ENCODE peak calls at places on chromosome 10, in four cellular contexts. G is coronary artery, I is epithelial cell of esophagus, Q is fibroblast of lung. Z is an unnamed sample.

GRCh38 chr10:28763471-28763870 is 86.2 kb downstream of the BAMBI start:
- DNase-seq in G (no peak), I (no peak), Q (peak), Z (no peak)

GRCh38 chr10:133401500-133401899 is 7.5 kb downstream of the MTG1 start:
- DNase-seq in I (no peak), G (no peak), Q (no peak), Z (no peak)

GRCh38 chr10:12613144-12613543 is 263.8 kb downstream of the CAMK1D start:
- DNase-seq in Q (no peak), I (no peak), G (no peak), Z (no peak)

GRCh38 chr10:3774814-3775670 is 10.0 kb downstream of the KLF6 start:
- DNase-seq in Q (peak), G (peak), I (peak), Z (peak)

GRCh38 chr10:23293145-23293724 is 51.4 kb downstream of the C10orf67 start:
- DNase-seq in Q (peak), I (peak), G (no peak), Z (no peak)

GRCh38 chr10:93515963-93516450 is 19.6 kb downstream of the CEP55 start:
- DNase-seq in I (no peak), Q (no peak), G (no peak), Z (no peak)

GRCh38 chr10:4725917-4726606 is 99.9 kb upstream of the AKR1E2 start:
- DNase-seq in I (peak), Q (peak), G (no peak), Z (peak)

GRCh38 chr10:6445671-6446278 is 134.3 kb downstream of the PRKCQ start:
- DNase-seq in Q (peak), I (peak), G (no peak), Z (no peak)

GRCh38 chr10:17029581-17030271 is 99.9 kb downstream of the CUBN start:
- DNase-seq in Q (peak), I (peak), G (peak), Z (no peak)

GRCh38 chr10:13206546-13207443 is 27.4 kb downstream of the UCMA start:
- DNase-seq in G (no peak), Q (peak), I (peak), Z (no peak)

GRCh38 chr10:58266003-58266825 is 1.5 kb downstream of the IPMK start:
- DNase-seq in Q (peak), I (peak), G (no peak), Z (no peak)

GRCh38 chr10:50918529-50918928 is 33.1 kb upstream of the A1CF start:
- DNase-seq in Q (no peak), G (no peak), I (no peak), Z (no peak)

GRCh38 chr10:86209726-86210125 is 156.9 kb downstream of the GRID1 start:
- DNase-seq in Q (no peak), I (no peak), G (no peak), Z (no peak)

GRCh38 chr10:47452495-47453434 is 31.1 kb downstream of the ANXA8 start:
- DNase-seq in I (no peak), G (peak), Q (no peak), Z (no peak)

GRCh38 chr10:19767876-19768275 is 48.4 kb upstream of the PLXDC2 start:
- DNase-seq in I (peak), G (no peak), Q (no peak), Z (no peak)

GRCh38 chr10:99530108-99531025 is 2.4 kb upstream of the NKX2-3 start:
- DNase-seq in Q (no peak), G (no peak), I (no peak), Z (no peak)

GRCh38 chr10:118544401-118544948 is 51.0 kb downstream of the PRLHR start:
- DNase-seq in I (no peak), G (no peak), Q (no peak), Z (no peak)

GRCh38 chr10:130042386-130042785 is 68.2 kb downstream of the C10orf143 start:
- DNase-seq in G (peak), I (no peak), Q (no peak), Z (no peak)

GRCh38 chr10:1061930-1062769 is 6.0 kb downstream of the WDR37 start:
- DNase-seq in G (no peak), I (peak), Q (peak), Z (no peak)

GRCh38 chr10:61166065-61166464 is 222.1 kb upstream of the RHOBTB1 start:
- DNase-seq in G (no peak), Q (no peak), I (peak), Z (no peak)

GRCh38 chr10:61169294-61169693 is 225.3 kb upstream of the RHOBTB1 start:
- DNase-seq in G (no peak), I (no peak), Q (no peak), Z (no peak)

GRCh38 chr10:61163403-61163802 is 219.4 kb upstream of the RHOBTB1 start:
- DNase-seq in Q (no peak), I (peak), G (no peak), Z (no peak)

GRCh38 chr10:61164458-61165160 is 220.6 kb upstream of the RHOBTB1 start:
- DNase-seq in I (peak), G (no peak), Q (no peak), Z (no peak)

GRCh38 chr10:61166489-61166888 is 222.5 kb upstream of the RHOBTB1 start:
- DNase-seq in I (no peak), G (no peak), Q (no peak), Z (no peak)
- TF ChIP-seq CTCF in I (no peak), G (no peak), Q (no peak), Z (no peak)

DNA sequence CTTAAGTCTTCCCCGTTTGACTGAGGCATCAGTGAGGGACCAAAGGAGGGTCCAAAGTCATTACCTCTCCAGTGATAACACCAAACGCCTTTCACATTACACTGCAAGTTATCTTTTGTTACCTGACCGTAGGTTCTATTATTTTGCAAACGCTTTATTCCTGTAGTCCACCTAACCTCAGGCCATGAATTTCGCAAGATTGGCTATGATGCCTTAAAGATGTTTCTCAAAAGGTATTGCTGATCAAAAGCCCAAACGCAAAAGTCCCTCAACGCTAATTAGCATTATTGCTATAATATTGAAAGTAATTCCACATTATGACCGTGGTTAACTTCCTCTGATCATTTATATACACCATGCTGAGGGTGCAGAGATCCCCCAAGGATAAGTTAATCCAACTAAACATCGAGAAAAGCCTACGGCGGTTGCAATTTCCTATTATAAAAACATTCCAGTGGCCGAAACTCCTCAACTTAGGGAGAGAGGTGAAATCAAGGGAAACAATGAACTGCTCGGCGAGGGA is 649 bp downstream of the DNA2 start:
- DNase-seq in G (no peak), Q (peak), I (peak), Z (no peak)
- H3K4me3 ChIP-seq in G (peak), Q (peak), I (peak), Z (peak)

GRCh38 chr10:91604462-91604935 is 28.4 kb downstream of the PPP1R3C start:
- DNase-seq in Q (peak), I (no peak), G (no peak), Z (no peak)
- TF ChIP-seq CTCF in Q (peak), I (no peak), G (no peak), Z (peak)

DNA sequence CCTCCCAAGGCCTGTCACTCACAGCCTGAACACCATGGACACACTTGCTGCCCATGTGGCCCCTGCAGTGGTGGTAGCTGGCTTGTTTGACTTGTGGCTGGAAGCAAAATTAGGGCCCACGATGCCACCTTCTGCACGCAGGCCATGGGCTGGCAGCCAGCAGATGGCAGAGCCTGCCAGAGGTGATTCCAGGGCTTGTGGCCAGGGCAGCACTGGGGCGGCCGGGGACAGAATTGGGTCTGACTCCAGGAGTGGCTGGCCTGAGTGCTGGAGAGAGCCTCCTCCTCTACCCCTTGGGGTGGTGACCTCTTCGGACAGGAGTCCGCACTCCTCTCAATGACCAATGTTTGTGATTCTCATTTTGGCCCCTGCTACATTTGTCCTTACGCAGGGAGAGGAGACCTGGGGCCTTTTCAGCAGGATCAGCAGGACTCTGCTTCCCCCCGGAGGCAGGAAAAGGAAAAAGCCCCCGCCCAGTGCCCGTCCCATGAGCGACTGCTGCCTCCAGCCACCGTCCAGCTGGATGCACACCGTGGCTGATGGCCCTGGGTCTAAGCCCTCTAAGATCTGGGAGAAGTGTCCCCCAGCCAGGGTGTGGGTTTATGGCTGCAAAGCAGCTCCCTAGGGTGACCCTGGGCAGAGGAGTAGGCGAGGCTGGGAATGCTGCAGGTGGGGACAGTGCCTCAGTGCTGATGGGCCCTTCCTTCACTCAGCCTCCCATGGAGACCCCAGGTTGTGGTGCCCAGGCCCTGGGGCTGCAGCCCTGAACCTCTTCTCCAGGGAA is 26.5 kb downstream of the DNAJB12 start:
- DNase-seq in G (peak), Q (peak), I (peak), Z (no peak)
- H3K4me3 ChIP-seq in G (peak), Q (no peak), I (no peak), Z (no peak)

DNA sequence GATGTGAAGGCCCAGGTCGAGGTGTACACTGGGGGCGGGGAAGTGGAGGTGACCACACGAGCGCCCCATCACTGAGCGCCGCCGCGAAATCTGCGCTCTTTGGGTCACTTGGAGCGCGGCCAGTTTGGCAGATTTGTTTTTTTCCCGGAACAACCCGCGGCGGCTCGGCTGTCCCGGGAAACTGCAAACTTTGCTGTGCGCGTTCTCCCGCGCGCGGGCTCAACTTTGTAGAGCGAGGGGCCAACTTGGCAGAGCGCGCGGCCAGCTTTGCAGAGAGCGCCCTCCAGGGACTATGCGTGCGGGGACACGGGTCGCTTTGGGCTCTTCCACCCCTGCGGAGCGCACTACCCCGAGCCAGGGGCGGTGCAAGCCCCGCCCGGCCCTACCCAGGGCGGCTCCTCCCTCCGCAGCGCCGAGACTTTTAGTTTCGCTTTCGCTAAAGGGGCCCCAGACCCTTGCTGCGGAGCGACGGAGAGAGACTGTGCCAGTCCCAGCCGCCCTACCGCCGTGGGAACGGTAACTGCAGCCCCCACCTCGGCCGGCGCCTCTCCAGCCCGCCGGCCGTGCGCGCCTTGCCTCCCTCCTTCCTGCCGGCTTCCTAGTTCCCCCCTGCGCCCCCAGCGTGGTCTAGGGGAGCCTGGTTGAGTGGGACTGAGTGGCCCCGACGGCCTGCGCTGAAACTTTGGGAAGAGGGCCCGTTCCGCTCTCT is at the start of gene CASP7:
- DNase-seq in G (peak), Q (peak), I (peak), Z (no peak)
- TF ChIP-seq CTCF in G (no peak), Q (no peak), I (peak), Z (peak)

DNA sequence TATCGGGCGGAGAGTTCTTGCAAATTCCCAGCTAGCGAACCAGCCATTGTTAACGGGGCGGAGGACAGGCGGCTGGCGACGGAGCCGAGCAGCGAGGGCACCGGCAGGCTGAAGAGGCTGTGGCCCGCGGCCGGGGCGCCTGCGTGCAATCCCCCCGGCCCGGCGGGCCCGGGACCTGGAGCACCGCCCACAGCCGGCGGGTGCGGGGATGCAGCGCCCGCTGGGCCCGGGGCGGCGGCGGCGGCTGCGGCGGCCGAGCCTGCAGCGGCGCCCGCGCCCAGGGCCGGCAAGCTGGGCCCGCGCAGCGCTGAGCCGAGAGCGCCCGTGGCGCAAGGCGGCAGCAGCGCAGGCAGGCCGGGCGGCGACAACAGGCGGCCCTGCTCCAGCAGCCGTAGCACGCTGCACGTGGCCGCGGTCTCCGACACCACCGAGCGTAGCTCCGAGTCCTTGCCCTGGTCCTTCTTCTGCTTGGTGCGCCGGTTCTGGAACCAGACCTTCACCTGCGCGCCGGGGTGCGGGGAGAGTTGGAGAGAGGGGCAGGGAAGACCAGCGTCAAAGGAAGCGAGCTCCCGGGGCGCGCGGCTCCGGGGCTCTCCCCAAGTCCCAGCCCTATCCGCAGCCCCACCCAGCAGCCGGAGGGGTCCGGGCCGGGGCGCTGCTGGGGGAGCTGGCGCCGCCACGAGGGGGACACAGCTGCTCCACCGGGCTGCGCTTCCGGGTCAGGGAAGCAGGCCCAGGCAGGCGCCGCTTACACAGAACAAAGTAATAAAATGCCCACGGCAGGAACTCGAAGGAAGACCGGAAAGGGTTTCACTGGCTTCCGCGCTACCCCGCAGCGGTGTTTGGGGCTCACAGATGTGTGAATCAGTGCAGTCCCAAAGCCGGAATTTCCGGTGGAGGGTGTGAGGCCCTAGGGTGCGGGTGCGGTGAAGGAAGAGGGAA is 3.7 kb downstream of the VAX1 start:
- DNase-seq in I (peak), Q (no peak), G (no peak), Z (no peak)
- H3K4me3 ChIP-seq in I (no peak), Q (no peak), G (peak), Z (no peak)

DNA sequence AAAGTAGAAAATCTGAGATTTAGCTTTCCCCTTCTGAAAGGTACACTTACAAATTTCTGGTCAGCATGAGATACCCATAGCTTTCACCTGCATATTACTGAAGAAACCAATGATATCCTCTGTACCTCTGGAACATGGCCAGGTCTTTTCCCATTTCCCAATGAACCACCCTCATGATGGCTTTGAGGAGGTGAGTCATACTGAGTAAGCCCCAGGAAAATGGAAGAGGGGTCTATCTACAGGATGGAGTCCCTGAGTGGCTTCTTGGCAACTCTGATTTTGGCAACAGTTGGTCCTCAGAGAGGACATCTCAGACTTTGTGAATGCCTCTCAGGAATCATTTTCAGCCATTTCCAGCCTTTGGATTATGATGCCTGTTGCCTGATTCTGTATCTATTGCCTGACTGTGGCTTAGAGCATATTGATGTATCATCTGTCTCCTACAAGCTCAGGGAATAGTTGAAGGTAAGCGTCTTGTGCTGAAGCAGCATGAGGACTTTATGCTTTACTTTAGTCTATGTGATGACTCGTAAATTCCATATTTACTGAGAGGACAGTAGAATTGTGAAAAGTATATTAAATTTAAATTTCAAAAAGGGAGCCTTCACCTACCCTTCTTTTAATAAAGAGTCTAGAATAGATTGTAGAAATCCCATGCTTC is 84.7 kb upstream of the DKK1 start:
- DNase-seq in Q (peak), G (no peak), I (peak), Z (no peak)
- TF ChIP-seq CTCF in Q (no peak), G (no peak), I (no peak), Z (no peak)